ENCODE peak calls at places on chromosomes 7 and 10, in four cellular contexts. T is prostate gland, A is suprapubic skin, Q is adrenal gland. W is an unnamed sample.

GRCh38 chr10:32350811-32351342 is 3.9 kb upstream of the EPC1 start:
- DNase-seq in A (no peak), T (no peak), Q (no peak), W (no peak)

GRCh38 chr7:104951546-104951945 is 62.5 kb upstream of the KMT2E start:
- DNase-seq in T (no peak), A (no peak), Q (no peak), W (no peak)

GRCh38 chr10:5574642-5575131 is 49.9 kb downstream of the CALML3 start:
- DNase-seq in T (no peak), A (no peak), Q (no peak), W (no peak)

GRCh38 chr7:30902466-30902865 is 9.2 kb upstream of the AQP1 start:
- DNase-seq in Q (no peak), A (no peak), T (no peak), W (no peak)

GRCh38 chr7:673681-674453 is 52.6 kb upstream of the DNAAF5 start:
- DNase-seq in A (no peak), T (no peak), Q (no peak), W (no peak)

GRCh38 chr10:92756233-92757065 is 66.7 kb downstream of the HHEX start:
- DNase-seq in A (no peak), T (no peak), Q (no peak), W (no peak)

GRCh38 chr10:124949543-124949942 is 7.6 kb downstream of the ZRANB1 start:
- DNase-seq in T (no peak), Q (no peak), A (no peak), W (no peak)

GRCh38 chr7:56218510-56218909 is 102.3 kb upstream of the NUPR2 start:
- DNase-seq in Q (no peak), A (no peak), T (no peak), W (no peak)

GRCh38 chr10:105974803-105975456 is 1189.6 kb downstream of the SORCS1 start:
- DNase-seq in A (no peak), T (no peak), Q (peak), W (no peak)

GRCh38 chr10:78763651-78764395 is 304.9 kb upstream of the ZMIZ1 start:
- DNase-seq in T (no peak), A (no peak), Q (no peak), W (peak)

GRCh38 chr10:100115011-100115770 is 33.5 kb upstream of the CPN1 start:
- DNase-seq in A (no peak), T (no peak), Q (no peak), W (no peak)

GRCh38 chr7:128406986-128407589 is 2.7 kb downstream of the IMPDH1 start:
- DNase-seq in Q (no peak), A (no peak), T (no peak), W (peak)

GRCh38 chr7:128408709-128409434 is 910 bp downstream of the IMPDH1 start:
- DNase-seq in Q (no peak), A (no peak), T (no peak), W (no peak)

GRCh38 chr7:128410092-128410665 is 397 bp upstream of the IMPDH1 start:
- DNase-seq in Q (peak), A (peak), T (peak), W (no peak)

GRCh38 chr7:128407751-128408708 is 1.8 kb downstream of the IMPDH1 start:
- DNase-seq in Q (no peak), A (no peak), T (no peak), W (no peak)

GRCh38 chr7:128409435-128410091 is at the start of gene IMPDH1:
- DNase-seq in Q (peak), A (peak), T (peak), W (peak)
- TF ChIP-seq POLR2A in Q (no peak), A (no peak), T (peak), W (no peak)

GRCh38 chr10:104406715-104407517 is 53.3 kb downstream of the CFAP58 start:
- DNase-seq in Q (peak), A (no peak), T (peak), W (no peak)
- TF ChIP-seq CTCF in Q (peak), A (peak), T (peak), W (peak)

GRCh38 chr7:99918959-99919813 is at the start of gene TRIM4:
- DNase-seq in A (peak), T (peak), Q (peak), W (peak)
- TF ChIP-seq POLR2A in A (peak), T (peak), Q (peak), W (peak)

DNA sequence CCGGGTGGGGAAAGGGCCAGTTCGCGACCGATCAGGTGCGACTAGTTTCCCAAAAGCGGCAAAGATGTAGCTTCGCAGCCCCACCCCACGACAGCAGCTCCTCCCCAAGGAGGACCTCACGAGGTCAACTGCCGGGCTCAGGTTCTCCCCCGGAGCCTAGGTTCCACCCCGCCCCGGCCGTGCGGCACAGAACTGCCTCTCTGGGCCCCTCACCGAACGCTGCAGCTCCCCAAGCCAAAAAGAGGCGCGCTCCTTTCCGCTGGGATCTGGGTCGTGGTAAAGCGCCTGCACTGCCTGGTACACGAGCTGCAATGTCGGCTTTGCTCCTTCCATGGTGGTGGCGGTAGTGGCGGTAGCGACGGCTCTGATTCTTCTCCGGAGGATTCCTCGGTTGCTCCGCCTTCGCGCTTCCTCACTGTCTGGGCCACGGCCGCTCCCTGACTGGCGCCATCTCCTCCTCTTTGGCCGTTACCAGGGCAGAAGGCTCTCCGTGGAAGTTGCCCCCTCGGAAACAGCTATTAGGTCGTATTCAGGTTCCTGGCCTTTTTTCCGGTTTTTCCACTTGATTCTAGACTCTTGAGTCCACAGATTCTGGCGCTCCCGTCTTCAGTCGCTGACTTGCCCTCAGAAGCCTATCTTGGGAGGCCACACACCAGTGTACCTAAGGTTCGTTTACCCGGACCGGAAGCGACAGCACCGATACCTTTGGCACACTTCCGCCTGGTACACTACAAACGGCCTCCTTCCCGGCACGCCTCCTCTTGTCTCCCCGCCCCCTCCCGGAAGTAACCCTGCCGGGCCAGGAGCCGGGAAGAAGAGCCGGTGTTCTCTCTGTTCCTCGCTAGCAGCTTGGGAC is at the start of gene TNPO3:
- DNase-seq in T (peak), Q (peak), A (peak), W (peak)
- TF ChIP-seq CTCF in T (peak), Q (peak), A (no peak), W (no peak)

W was measured in heart left ventricle.